ENCODE peak calls at places on chromosomes 1 and 21, in six cellular contexts. One of them, this sample, is unnamed. For H3K4me1, the result is how much of the 10 kb centered on the place peaks cover.

GRCh38 chr1:21244154-21244553 is 46.1 kb downstream of the ECE1 start:
- DNase-seq in heart left ventricle: no peak
- DNase-seq in hepatocyte: no peak
- DNase-seq in BE2C: no peak
- DNase-seq in tibial artery: no peak
- DNase-seq in H9: no peak
- DNase-seq in this sample: no peak

GRCh38 chr1:39857479-39857878 is 25.8 kb downstream of the TRIT1 start:
- DNase-seq in heart left ventricle: no peak
- DNase-seq in hepatocyte: no peak
- DNase-seq in BE2C: no peak
- DNase-seq in tibial artery: no peak
- DNase-seq in H9: no peak
- DNase-seq in this sample: no peak

GRCh38 chr1:235566092-235566491 is 61.8 kb upstream of the B3GALNT2 start:
- DNase-seq in heart left ventricle: no peak
- DNase-seq in hepatocyte: no peak
- DNase-seq in BE2C: no peak
- DNase-seq in tibial artery: no peak
- DNase-seq in H9: no peak
- DNase-seq in this sample: no peak

GRCh38 chr1:174818014-174818616 is 181.6 kb upstream of the CACYBP start:
- DNase-seq in heart left ventricle: no peak
- DNase-seq in hepatocyte: no peak
- DNase-seq in BE2C: no peak
- DNase-seq in tibial artery: no peak
- DNase-seq in H9: no peak
- DNase-seq in this sample: no peak

GRCh38 chr1:93649231-93649630 is 32.4 kb downstream of the BCAR3 start:
- DNase-seq in heart left ventricle: no peak
- DNase-seq in hepatocyte: no peak
- DNase-seq in BE2C: no peak
- DNase-seq in tibial artery: no peak
- DNase-seq in H9: no peak
- DNase-seq in this sample: no peak

GRCh38 chr1:228835456-228835855 is 100.2 kb downstream of the RHOU start:
- DNase-seq in heart left ventricle: no peak
- DNase-seq in hepatocyte: no peak
- DNase-seq in BE2C: no peak
- DNase-seq in tibial artery: no peak
- DNase-seq in H9: no peak
- DNase-seq in this sample: no peak

GRCh38 chr1:232368821-232369321 is 261.1 kb downstream of the SIPA1L2 start:
- DNase-seq in heart left ventricle: no peak
- DNase-seq in hepatocyte: no peak
- DNase-seq in BE2C: no peak
- DNase-seq in tibial artery: no peak
- DNase-seq in H9: no peak
- DNase-seq in this sample: no peak

GRCh38 chr21:14321042-14321441 is 61.9 kb downstream of the HSPA13 start:
- DNase-seq in heart left ventricle: no peak
- DNase-seq in hepatocyte: no peak
- DNase-seq in BE2C: no peak
- DNase-seq in tibial artery: no peak
- DNase-seq in H9: no peak
- DNase-seq in this sample: no peak

GRCh38 chr1:155458111-155458510 is 104.5 kb downstream of the ASH1L start:
- DNase-seq in heart left ventricle: no peak
- DNase-seq in hepatocyte: no peak
- DNase-seq in BE2C: no peak
- DNase-seq in tibial artery: no peak
- DNase-seq in H9: no peak
- DNase-seq in this sample: no peak

GRCh38 chr21:45403133-45403824 is 1.7 kb upstream of the COL18A1 start:
- DNase-seq in heart left ventricle: peak
- DNase-seq in hepatocyte: no peak
- DNase-seq in BE2C: no peak
- DNase-seq in tibial artery: peak
- DNase-seq in H9: no peak
- DNase-seq in this sample: no peak

GRCh38 chr1:100627018-100627716 is 89.2 kb downstream of the GPR88 start:
- DNase-seq in heart left ventricle: no peak
- DNase-seq in hepatocyte: no peak
- DNase-seq in BE2C: no peak
- DNase-seq in tibial artery: no peak
- DNase-seq in H9: no peak
- DNase-seq in this sample: no peak

GRCh38 chr1:231335663-231336602 is 1.7 kb downstream of the EXOC8 start:
- DNase-seq in heart left ventricle: no peak
- DNase-seq in hepatocyte: no peak
- DNase-seq in BE2C: no peak
- DNase-seq in tibial artery: no peak
- DNase-seq in H9: no peak
- DNase-seq in this sample: no peak

GRCh38 chr1:231334952-231335351 is 2.7 kb downstream of the EXOC8 start:
- DNase-seq in heart left ventricle: no peak
- DNase-seq in hepatocyte: no peak
- DNase-seq in BE2C: no peak
- DNase-seq in tibial artery: no peak
- DNase-seq in H9: no peak
- DNase-seq in this sample: no peak

GRCh38 chr1:231337043-231337471 is 595 bp downstream of the EXOC8 start:
- DNase-seq in heart left ventricle: no peak
- DNase-seq in hepatocyte: no peak
- DNase-seq in BE2C: no peak
- DNase-seq in tibial artery: peak
- DNase-seq in H9: no peak
- DNase-seq in this sample: no peak

GRCh38 chr1:231338270-231339128 is at the start of gene SPRTN:
- DNase-seq in heart left ventricle: no peak
- DNase-seq in hepatocyte: no peak
- DNase-seq in BE2C: peak
- DNase-seq in tibial artery: no peak
- DNase-seq in H9: no peak
- DNase-seq in this sample: no peak

DNA sequence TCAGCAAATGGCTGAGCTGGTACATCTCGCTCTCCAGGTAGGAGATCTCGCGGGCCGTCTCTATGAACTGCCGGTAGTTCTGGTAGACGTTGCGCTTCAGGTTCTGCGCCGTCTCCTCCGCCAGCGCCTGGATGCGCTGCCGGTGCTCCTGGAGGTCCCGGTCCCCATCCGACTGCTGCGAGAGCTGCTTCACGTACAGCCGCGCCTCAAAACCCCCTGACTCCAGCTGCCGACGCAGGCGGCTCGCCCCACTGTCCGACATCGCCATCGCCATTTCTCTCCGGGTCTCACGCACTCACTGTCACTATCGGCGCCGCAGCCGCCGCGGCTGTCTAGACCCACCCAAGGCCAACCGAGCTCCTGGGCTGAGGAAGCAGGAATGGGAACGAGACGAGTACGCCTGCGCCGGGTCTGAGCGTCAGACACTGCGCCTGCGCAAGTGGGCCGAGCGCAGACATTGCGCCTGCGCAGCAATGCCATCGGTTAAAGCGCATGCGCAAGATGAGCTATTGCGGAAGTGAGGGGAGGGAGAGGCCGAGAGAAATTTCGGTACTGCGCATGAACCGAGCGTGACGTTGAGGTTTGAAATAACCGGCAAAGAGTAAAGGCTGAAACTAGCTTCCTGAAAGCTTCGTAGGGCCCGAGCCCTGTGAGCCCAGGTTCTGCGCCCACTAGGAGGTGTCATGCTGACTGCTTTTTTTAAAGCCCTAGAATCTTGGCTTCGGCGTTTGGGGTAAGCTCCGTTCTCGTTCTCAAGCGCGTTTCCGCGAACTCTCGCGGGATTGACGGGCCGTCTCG is at the start of gene EXOC8:
- DNase-seq in heart left ventricle: peak
- DNase-seq in hepatocyte: peak
- DNase-seq in BE2C: peak
- DNase-seq in tibial artery: peak
- DNase-seq in H9: peak
- DNase-seq in this sample: peak
- H3K4me1 ChIP-seq in heart left ventricle: half or more
- H3K4me1 ChIP-seq in hepatocyte: under half
- H3K4me1 ChIP-seq in BE2C: under half
- H3K4me1 ChIP-seq in tibial artery: half or more
- H3K4me1 ChIP-seq in H9: under half
- H3K4me1 ChIP-seq in this sample: under half

GRCh38 chr1:153262462-153263157 is 3.1 kb downstream of the LORICRIN start:
- DNase-seq in heart left ventricle: no peak
- DNase-seq in hepatocyte: no peak
- DNase-seq in BE2C: no peak
- DNase-seq in tibial artery: no peak
- DNase-seq in H9: no peak
- DNase-seq in this sample: no peak

GRCh38 chr1:153261793-153262371 is 2.4 kb downstream of the LORICRIN start:
- DNase-seq in heart left ventricle: no peak
- DNase-seq in hepatocyte: no peak
- DNase-seq in BE2C: no peak
- DNase-seq in tibial artery: no peak
- DNase-seq in H9: no peak
- DNase-seq in this sample: no peak

GRCh38 chr1:153260473-153260979 is 1.0 kb downstream of the LORICRIN start:
- DNase-seq in heart left ventricle: no peak
- DNase-seq in hepatocyte: no peak
- DNase-seq in BE2C: no peak
- DNase-seq in tibial artery: no peak
- DNase-seq in H9: no peak
- DNase-seq in this sample: no peak

GRCh38 chr1:153260980-153261792 is 1.7 kb downstream of the LORICRIN start:
- DNase-seq in heart left ventricle: peak
- DNase-seq in hepatocyte: no peak
- DNase-seq in BE2C: peak
- DNase-seq in tibial artery: no peak
- DNase-seq in H9: peak
- DNase-seq in this sample: peak

DNA sequence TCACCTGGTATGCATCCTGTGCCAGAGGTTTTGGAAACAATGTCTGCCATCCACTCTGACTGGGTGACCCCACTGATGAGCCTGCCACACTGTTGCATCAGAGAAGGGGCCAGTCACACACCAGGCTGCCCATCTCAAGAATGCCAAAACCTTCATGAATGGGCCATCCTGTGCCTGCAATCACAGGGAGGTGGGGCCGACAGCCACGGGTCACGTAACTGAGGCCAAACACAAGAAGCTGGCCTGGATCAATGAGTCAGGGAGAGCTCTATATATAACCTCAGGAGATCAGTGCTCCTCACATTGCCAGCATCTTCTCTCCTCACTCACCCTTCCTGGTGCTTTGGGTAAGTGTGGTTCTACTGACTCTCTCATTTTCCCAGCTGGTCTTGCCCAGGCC is at the start of gene LORICRIN:
- DNase-seq in heart left ventricle: no peak
- DNase-seq in hepatocyte: no peak
- DNase-seq in BE2C: no peak
- DNase-seq in tibial artery: no peak
- DNase-seq in H9: no peak
- DNase-seq in this sample: no peak
- H3K4me1 ChIP-seq in heart left ventricle: under half
- H3K4me1 ChIP-seq in hepatocyte: under half
- H3K4me1 ChIP-seq in BE2C: under half
- H3K4me1 ChIP-seq in tibial artery: under half
- H3K4me1 ChIP-seq in H9: under half
- H3K4me1 ChIP-seq in this sample: under half

DNA sequence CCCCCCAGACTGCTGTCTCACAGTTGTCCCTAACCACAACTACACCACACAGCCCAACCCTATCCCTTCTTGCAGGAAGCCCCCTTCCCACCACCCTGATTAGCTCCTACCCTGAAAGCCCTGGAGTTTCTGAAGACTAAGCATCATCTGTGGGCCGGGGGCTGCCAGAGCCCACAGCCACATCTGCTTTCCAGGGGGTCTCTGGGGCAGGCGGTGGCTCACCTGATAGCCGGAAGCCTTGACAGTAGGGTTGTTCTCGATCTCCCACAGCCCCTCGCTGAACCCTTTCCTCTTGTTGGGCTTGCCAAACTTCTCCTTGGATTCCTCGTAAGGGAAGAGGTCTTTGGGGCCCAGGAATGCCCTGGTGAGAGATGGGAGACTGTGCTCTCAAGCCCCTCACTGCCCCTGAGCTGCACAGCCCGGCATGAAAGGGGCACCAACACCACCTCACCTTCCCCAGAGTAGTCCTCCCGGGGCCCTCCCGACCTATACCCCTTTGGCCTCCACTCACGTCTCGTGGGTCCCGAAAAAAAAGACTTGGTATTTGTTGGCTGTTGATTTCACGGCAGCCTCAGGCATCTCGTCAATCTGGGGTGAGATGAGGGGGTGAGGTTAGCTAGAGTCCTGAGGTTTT is 4.0 kb upstream of the MRPL24 start:
- DNase-seq in heart left ventricle: peak
- DNase-seq in hepatocyte: no peak
- DNase-seq in BE2C: no peak
- DNase-seq in tibial artery: no peak
- DNase-seq in H9: no peak
- DNase-seq in this sample: no peak
- H3K4me1 ChIP-seq in heart left ventricle: half or more
- H3K4me1 ChIP-seq in hepatocyte: half or more
- H3K4me1 ChIP-seq in BE2C: under half
- H3K4me1 ChIP-seq in tibial artery: half or more
- H3K4me1 ChIP-seq in H9: under half
- H3K4me1 ChIP-seq in this sample: half or more

GRCh38 chr1:178060789-178061556 is 32.9 kb upstream of the RASAL2 start:
- DNase-seq in heart left ventricle: peak
- DNase-seq in hepatocyte: peak
- DNase-seq in BE2C: no peak
- DNase-seq in tibial artery: no peak
- DNase-seq in H9: peak
- DNase-seq in this sample: no peak

GRCh38 chr1:178057863-178058576 is 35.9 kb upstream of the RASAL2 start:
- DNase-seq in heart left ventricle: peak
- DNase-seq in hepatocyte: peak
- DNase-seq in BE2C: no peak
- DNase-seq in tibial artery: no peak
- DNase-seq in H9: peak
- DNase-seq in this sample: peak

GRCh38 chr1:178064191-178064821 is 29.6 kb upstream of the RASAL2 start:
- DNase-seq in heart left ventricle: no peak
- DNase-seq in hepatocyte: no peak
- DNase-seq in BE2C: no peak
- DNase-seq in tibial artery: no peak
- DNase-seq in H9: peak
- DNase-seq in this sample: no peak

GRCh38 chr1:178065250-178065649 is 28.7 kb upstream of the RASAL2 start:
- DNase-seq in heart left ventricle: no peak
- DNase-seq in hepatocyte: no peak
- DNase-seq in BE2C: no peak
- DNase-seq in tibial artery: no peak
- DNase-seq in H9: peak
- DNase-seq in this sample: no peak

DNA sequence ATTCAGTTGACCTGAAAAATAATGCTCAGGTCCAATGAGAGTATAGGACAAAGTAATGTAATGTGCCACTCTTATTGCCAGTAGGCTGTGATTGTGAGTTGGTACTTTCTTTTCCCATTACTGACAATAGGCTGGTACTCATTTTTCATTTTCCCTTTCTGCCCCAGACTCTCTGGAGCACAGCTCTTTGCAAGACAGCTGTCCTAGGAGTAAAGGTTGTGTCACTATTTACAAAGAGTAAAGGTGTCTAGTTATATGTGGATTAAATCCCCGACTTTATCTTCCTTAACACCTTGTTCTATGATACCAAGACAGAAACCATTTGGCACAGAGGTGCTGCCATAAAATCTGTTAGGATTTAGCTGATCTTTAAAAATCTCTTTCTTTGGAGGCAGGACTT is 32.3 kb upstream of the RASAL2 start:
- DNase-seq in heart left ventricle: no peak
- DNase-seq in hepatocyte: no peak
- DNase-seq in BE2C: no peak
- DNase-seq in tibial artery: no peak
- DNase-seq in H9: no peak
- DNase-seq in this sample: no peak
- H3K4me1 ChIP-seq in heart left ventricle: half or more
- H3K4me1 ChIP-seq in hepatocyte: under half
- H3K4me1 ChIP-seq in BE2C: under half
- H3K4me1 ChIP-seq in tibial artery: under half
- H3K4me1 ChIP-seq in H9: under half
- H3K4me1 ChIP-seq in this sample: under half

This sample was measured in testis.